ENCODE peak calls at places on chromosomes 4 and X, in five cellular contexts. One of them, this sample, is unnamed.

GRCh38 chr4:168795346-168795745 is 214.7 kb downstream of the CBR4 start:
- DNase-seq in NCI-H510A treated with DMSO at 0.1 percent for 48 hours: no peak
- DNase-seq in epithelial cell of esophagus: no peak
- DNase-seq in ELF-1: no peak
- DNase-seq in dermis microvascular lymphatic vessel endothelial cell: no peak
- DNase-seq in this sample: no peak

GRCh38 chr4:130233377-130234047 is 1137.6 kb downstream of the C4orf33 start:
- DNase-seq in epithelial cell of esophagus: no peak
- DNase-seq in NCI-H510A treated with DMSO at 0.1 percent for 48 hours: no peak
- DNase-seq in ELF-1: no peak
- DNase-seq in dermis microvascular lymphatic vessel endothelial cell: no peak
- DNase-seq in this sample: no peak

GRCh38 chrX:130109429-130110378 is 593 bp downstream of the ELF4 start:
- DNase-seq in epithelial cell of esophagus: no peak
- DNase-seq in ELF-1: peak
- DNase-seq in dermis microvascular lymphatic vessel endothelial cell: no peak
- DNase-seq in NCI-H510A treated with DMSO at 0.1 percent for 48 hours: no peak
- DNase-seq in this sample: no peak

GRCh38 chr4:115259651-115260050 is 146.2 kb upstream of the NDST4 start:
- DNase-seq in ELF-1: no peak
- DNase-seq in NCI-H510A treated with DMSO at 0.1 percent for 48 hours: no peak
- DNase-seq in epithelial cell of esophagus: no peak
- DNase-seq in dermis microvascular lymphatic vessel endothelial cell: no peak
- DNase-seq in this sample: no peak

GRCh38 chr4:123250843-123251242 is 145.8 kb upstream of the SPRY1 start:
- DNase-seq in epithelial cell of esophagus: peak
- DNase-seq in ELF-1: no peak
- DNase-seq in NCI-H510A treated with DMSO at 0.1 percent for 48 hours: no peak
- DNase-seq in dermis microvascular lymphatic vessel endothelial cell: peak
- DNase-seq in this sample: no peak

GRCh38 chr4:16537926-16538325 is 311.7 kb upstream of the TAPT1 start:
- DNase-seq in ELF-1: no peak
- DNase-seq in NCI-H510A treated with DMSO at 0.1 percent for 48 hours: no peak
- DNase-seq in epithelial cell of esophagus: no peak
- DNase-seq in dermis microvascular lymphatic vessel endothelial cell: no peak
- DNase-seq in this sample: no peak

GRCh38 chr4:26183017-26183416 is 137.8 kb upstream of the RBPJ start:
- DNase-seq in ELF-1: no peak
- DNase-seq in NCI-H510A treated with DMSO at 0.1 percent for 48 hours: no peak
- DNase-seq in epithelial cell of esophagus: peak
- DNase-seq in dermis microvascular lymphatic vessel endothelial cell: no peak
- DNase-seq in this sample: no peak

GRCh38 chr4:16914208-16914607 is 15.8 kb upstream of the LDB2 start:
- DNase-seq in ELF-1: no peak
- DNase-seq in NCI-H510A treated with DMSO at 0.1 percent for 48 hours: no peak
- DNase-seq in epithelial cell of esophagus: peak
- DNase-seq in dermis microvascular lymphatic vessel endothelial cell: peak
- DNase-seq in this sample: no peak

GRCh38 chrX:41333994-41334865 is at the start of gene DDX3X:
- DNase-seq in NCI-H510A treated with DMSO at 0.1 percent for 48 hours: peak
- DNase-seq in ELF-1: peak
- DNase-seq in dermis microvascular lymphatic vessel endothelial cell: peak
- DNase-seq in epithelial cell of esophagus: peak
- DNase-seq in this sample: peak

GRCh38 chr4:123921339-123921738 is 524.7 kb downstream of the SPRY1 start:
- DNase-seq in epithelial cell of esophagus: no peak
- DNase-seq in ELF-1: no peak
- DNase-seq in dermis microvascular lymphatic vessel endothelial cell: no peak
- DNase-seq in NCI-H510A treated with DMSO at 0.1 percent for 48 hours: no peak
- DNase-seq in this sample: no peak

This sample was measured in islet precursor cell.